ENCODE peak calls at places on chromosomes 6 and 20, in eight cellular contexts. One of them, this sample, is unnamed.

GRCh38 chr6:130098317-130098716 is 79.9 kb downstream of the L3MBTL3 start:
- DNase-seq in left cardiac atrium: no peak
- DNase-seq in retina: no peak
- DNase-seq in SW 1271: no peak
- DNase-seq in heart right ventricle: no peak
- DNase-seq in NCI-H1417: peak; percentile 68
- DNase-seq in CD4-positive, alpha-beta memory T cell: no peak
- DNase-seq in activated T-helper 1 cell treated with anti-CD3 and anti-CD28 coated beads, Interleukin-12 subunit alpha, Interleukin-12 subunit beta, Interleukin-2, Interleukin-4 antibody, amounts not matched to agents 30 ng/mL and 10 ng/mL and 1 ng/mL, durations not matched to agents 14 hours and 24 hours and 36 hours: no peak
- DNase-seq in this sample: no peak

GRCh38 chr6:7087491-7087979 is 20.2 kb upstream of the RREB1 start:
- DNase-seq in left cardiac atrium: no peak
- DNase-seq in activated T-helper 1 cell treated with anti-CD3 and anti-CD28 coated beads, Interleukin-12 subunit alpha, Interleukin-12 subunit beta, Interleukin-2, Interleukin-4 antibody, amounts not matched to agents 30 ng/mL and 10 ng/mL and 1 ng/mL, durations not matched to agents 14 hours and 24 hours and 36 hours: peak; percentile 20
- DNase-seq in SW 1271: no peak
- DNase-seq in retina: no peak
- DNase-seq in NCI-H1417: no peak
- DNase-seq in heart right ventricle: no peak
- DNase-seq in CD4-positive, alpha-beta memory T cell: no peak
- DNase-seq in this sample: peak; percentile 77

GRCh38 chr20:62727584-62728027 is 19.0 kb downstream of the NTSR1 start:
- DNase-seq in retina: no peak
- DNase-seq in NCI-H1417: no peak
- DNase-seq in activated T-helper 1 cell treated with anti-CD3 and anti-CD28 coated beads, Interleukin-12 subunit alpha, Interleukin-12 subunit beta, Interleukin-2, Interleukin-4 antibody, amounts not matched to agents 30 ng/mL and 10 ng/mL and 1 ng/mL, durations not matched to agents 14 hours and 24 hours and 36 hours: no peak
- DNase-seq in SW 1271: no peak
- DNase-seq in left cardiac atrium: peak; percentile 12
- DNase-seq in CD4-positive, alpha-beta memory T cell: no peak
- DNase-seq in heart right ventricle: no peak
- DNase-seq in this sample: no peak

GRCh38 chr6:67683960-67684359 is 951.1 kb upstream of the ADGRB3 start:
- DNase-seq in heart right ventricle: no peak
- DNase-seq in activated T-helper 1 cell treated with anti-CD3 and anti-CD28 coated beads, Interleukin-12 subunit alpha, Interleukin-12 subunit beta, Interleukin-2, Interleukin-4 antibody, amounts not matched to agents 30 ng/mL and 10 ng/mL and 1 ng/mL, durations not matched to agents 14 hours and 24 hours and 36 hours: no peak
- DNase-seq in SW 1271: peak; percentile 63
- DNase-seq in NCI-H1417: no peak
- DNase-seq in CD4-positive, alpha-beta memory T cell: no peak
- DNase-seq in retina: no peak
- DNase-seq in left cardiac atrium: no peak
- DNase-seq in this sample: peak; percentile 26

GRCh38 chr6:138450445-138450844 is 46.4 kb downstream of the HEBP2 start:
- DNase-seq in left cardiac atrium: no peak
- DNase-seq in SW 1271: no peak
- DNase-seq in CD4-positive, alpha-beta memory T cell: no peak
- DNase-seq in NCI-H1417: peak; percentile 40
- DNase-seq in heart right ventricle: no peak
- DNase-seq in retina: peak; percentile 86
- DNase-seq in activated T-helper 1 cell treated with anti-CD3 and anti-CD28 coated beads, Interleukin-12 subunit alpha, Interleukin-12 subunit beta, Interleukin-2, Interleukin-4 antibody, amounts not matched to agents 30 ng/mL and 10 ng/mL and 1 ng/mL, durations not matched to agents 14 hours and 24 hours and 36 hours: no peak
- DNase-seq in this sample: no peak

GRCh38 chr6:28543671-28544131 is 18.0 kb downstream of the GPX5 start:
- DNase-seq in CD4-positive, alpha-beta memory T cell: peak; percentile 17
- DNase-seq in left cardiac atrium: no peak
- DNase-seq in activated T-helper 1 cell treated with anti-CD3 and anti-CD28 coated beads, Interleukin-12 subunit alpha, Interleukin-12 subunit beta, Interleukin-2, Interleukin-4 antibody, amounts not matched to agents 30 ng/mL and 10 ng/mL and 1 ng/mL, durations not matched to agents 14 hours and 24 hours and 36 hours: no peak
- DNase-seq in SW 1271: no peak
- DNase-seq in retina: no peak
- DNase-seq in heart right ventricle: no peak
- DNase-seq in NCI-H1417: no peak
- DNase-seq in this sample: no peak

GRCh38 chr6:137852346-137852745 is 14.7 kb upstream of the TNFAIP3 start:
- DNase-seq in NCI-H1417: no peak
- DNase-seq in heart right ventricle: no peak
- DNase-seq in CD4-positive, alpha-beta memory T cell: no peak
- DNase-seq in retina: no peak
- DNase-seq in activated T-helper 1 cell treated with anti-CD3 and anti-CD28 coated beads, Interleukin-12 subunit alpha, Interleukin-12 subunit beta, Interleukin-2, Interleukin-4 antibody, amounts not matched to agents 30 ng/mL and 10 ng/mL and 1 ng/mL, durations not matched to agents 14 hours and 24 hours and 36 hours: no peak
- DNase-seq in SW 1271: no peak
- DNase-seq in left cardiac atrium: no peak
- DNase-seq in this sample: no peak

GRCh38 chr6:47034919-47035318 is 7.2 kb downstream of the ADGRF1 start:
- DNase-seq in retina: no peak
- DNase-seq in CD4-positive, alpha-beta memory T cell: no peak
- DNase-seq in NCI-H1417: peak; percentile 92
- DNase-seq in heart right ventricle: peak; percentile 42
- DNase-seq in left cardiac atrium: no peak
- DNase-seq in SW 1271: no peak
- DNase-seq in activated T-helper 1 cell treated with anti-CD3 and anti-CD28 coated beads, Interleukin-12 subunit alpha, Interleukin-12 subunit beta, Interleukin-2, Interleukin-4 antibody, amounts not matched to agents 30 ng/mL and 10 ng/mL and 1 ng/mL, durations not matched to agents 14 hours and 24 hours and 36 hours: no peak
- DNase-seq in this sample: peak; percentile 95

GRCh38 chr20:49288784-49289696 is 11.2 kb upstream of the ZNFX1 start:
- DNase-seq in SW 1271: no peak
- DNase-seq in heart right ventricle: no peak
- DNase-seq in left cardiac atrium: no peak
- DNase-seq in NCI-H1417: peak; percentile 34
- DNase-seq in CD4-positive, alpha-beta memory T cell: no peak
- DNase-seq in activated T-helper 1 cell treated with anti-CD3 and anti-CD28 coated beads, Interleukin-12 subunit alpha, Interleukin-12 subunit beta, Interleukin-2, Interleukin-4 antibody, amounts not matched to agents 30 ng/mL and 10 ng/mL and 1 ng/mL, durations not matched to agents 14 hours and 24 hours and 36 hours: no peak
- DNase-seq in retina: no peak
- DNase-seq in this sample: peak; percentile 37

GRCh38 chr6:41894366-41895299 is 542 bp downstream of the USP49 start:
- DNase-seq in SW 1271: no peak
- DNase-seq in retina: peak; percentile 72
- DNase-seq in CD4-positive, alpha-beta memory T cell: no peak
- DNase-seq in NCI-H1417: peak; percentile 80
- DNase-seq in activated T-helper 1 cell treated with anti-CD3 and anti-CD28 coated beads, Interleukin-12 subunit alpha, Interleukin-12 subunit beta, Interleukin-2, Interleukin-4 antibody, amounts not matched to agents 30 ng/mL and 10 ng/mL and 1 ng/mL, durations not matched to agents 14 hours and 24 hours and 36 hours: no peak
- DNase-seq in heart right ventricle: no peak
- DNase-seq in left cardiac atrium: no peak
- DNase-seq in this sample: no peak

GRCh38 chr6:10138917-10139316 is 276.0 kb downstream of the TFAP2A start:
- DNase-seq in retina: no peak
- DNase-seq in heart right ventricle: no peak
- DNase-seq in activated T-helper 1 cell treated with anti-CD3 and anti-CD28 coated beads, Interleukin-12 subunit alpha, Interleukin-12 subunit beta, Interleukin-2, Interleukin-4 antibody, amounts not matched to agents 30 ng/mL and 10 ng/mL and 1 ng/mL, durations not matched to agents 14 hours and 24 hours and 36 hours: no peak
- DNase-seq in CD4-positive, alpha-beta memory T cell: no peak
- DNase-seq in SW 1271: no peak
- DNase-seq in NCI-H1417: no peak
- DNase-seq in left cardiac atrium: no peak
- DNase-seq in this sample: peak; percentile 48

GRCh38 chr6:144690659-144691058 is 405.5 kb downstream of the UTRN start:
- DNase-seq in CD4-positive, alpha-beta memory T cell: no peak
- DNase-seq in retina: no peak
- DNase-seq in NCI-H1417: no peak
- DNase-seq in heart right ventricle: no peak
- DNase-seq in SW 1271: no peak
- DNase-seq in left cardiac atrium: no peak
- DNase-seq in activated T-helper 1 cell treated with anti-CD3 and anti-CD28 coated beads, Interleukin-12 subunit alpha, Interleukin-12 subunit beta, Interleukin-2, Interleukin-4 antibody, amounts not matched to agents 30 ng/mL and 10 ng/mL and 1 ng/mL, durations not matched to agents 14 hours and 24 hours and 36 hours: no peak
- DNase-seq in this sample: no peak

GRCh38 chr6:39777218-39777617 is 15.0 kb upstream of the DAAM2 start:
- DNase-seq in activated T-helper 1 cell treated with anti-CD3 and anti-CD28 coated beads, Interleukin-12 subunit alpha, Interleukin-12 subunit beta, Interleukin-2, Interleukin-4 antibody, amounts not matched to agents 30 ng/mL and 10 ng/mL and 1 ng/mL, durations not matched to agents 14 hours and 24 hours and 36 hours: no peak
- DNase-seq in left cardiac atrium: no peak
- DNase-seq in SW 1271: no peak
- DNase-seq in NCI-H1417: no peak
- DNase-seq in CD4-positive, alpha-beta memory T cell: no peak
- DNase-seq in heart right ventricle: no peak
- DNase-seq in retina: peak; percentile 30
- DNase-seq in this sample: no peak

GRCh38 chr6:99739526-99739925 is 132.9 kb downstream of the PRDM13 start:
- DNase-seq in activated T-helper 1 cell treated with anti-CD3 and anti-CD28 coated beads, Interleukin-12 subunit alpha, Interleukin-12 subunit beta, Interleukin-2, Interleukin-4 antibody, amounts not matched to agents 30 ng/mL and 10 ng/mL and 1 ng/mL, durations not matched to agents 14 hours and 24 hours and 36 hours: no peak
- DNase-seq in NCI-H1417: no peak
- DNase-seq in CD4-positive, alpha-beta memory T cell: no peak
- DNase-seq in heart right ventricle: peak; percentile 6
- DNase-seq in left cardiac atrium: no peak
- DNase-seq in retina: no peak
- DNase-seq in SW 1271: no peak
- DNase-seq in this sample: no peak

GRCh38 chr6:73339340-73339739 is 14.7 kb downstream of the DPPA5 start:
- DNase-seq in heart right ventricle: no peak
- DNase-seq in left cardiac atrium: no peak
- DNase-seq in retina: no peak
- DNase-seq in SW 1271: no peak
- DNase-seq in NCI-H1417: no peak
- DNase-seq in activated T-helper 1 cell treated with anti-CD3 and anti-CD28 coated beads, Interleukin-12 subunit alpha, Interleukin-12 subunit beta, Interleukin-2, Interleukin-4 antibody, amounts not matched to agents 30 ng/mL and 10 ng/mL and 1 ng/mL, durations not matched to agents 14 hours and 24 hours and 36 hours: no peak
- DNase-seq in CD4-positive, alpha-beta memory T cell: no peak
- DNase-seq in this sample: no peak